ENCODE peak calls at places on chromosomes 11 and 22, in seven cellular contexts. One of them, this sample, is unnamed.

GRCh38 chr22:42581762-42582716 is 28.3 kb downstream of the SERHL2 start:
- DNase-seq in HCT116: peak
- DNase-seq in endothelial cell: peak
- DNase-seq in GM12891: peak
- DNase-seq in cardiac fibroblast: peak
- DNase-seq in stimulated activated CD8-positive, alpha-beta memory T cell treated with anti-CD3 and anti-CD28 coated beads, Interleukin-7, amount 100 ng/mL, for 1 hour: peak
- DNase-seq in HS-27A: peak
- DNase-seq in this sample: peak

GRCh38 chr11:134691985-134692384 is 279.9 kb upstream of the B3GAT1 start:
- DNase-seq in HCT116: no peak
- DNase-seq in endothelial cell: no peak
- DNase-seq in GM12891: no peak
- DNase-seq in cardiac fibroblast: no peak
- DNase-seq in stimulated activated CD8-positive, alpha-beta memory T cell treated with anti-CD3 and anti-CD28 coated beads, Interleukin-7, amount 100 ng/mL, for 1 hour: no peak
- DNase-seq in HS-27A: no peak
- DNase-seq in this sample: no peak

GRCh38 chr11:46338988-46339666 is 8.1 kb upstream of the DGKZ start:
- DNase-seq in HCT116: no peak
- DNase-seq in endothelial cell: no peak
- DNase-seq in GM12891: no peak
- DNase-seq in cardiac fibroblast: no peak
- DNase-seq in stimulated activated CD8-positive, alpha-beta memory T cell treated with anti-CD3 and anti-CD28 coated beads, Interleukin-7, amount 100 ng/mL, for 1 hour: no peak
- DNase-seq in HS-27A: no peak
- DNase-seq in this sample: no peak

GRCh38 chr11:4839851-4840549 is 9.0 kb downstream of the OR51S1 start:
- DNase-seq in HCT116: no peak
- DNase-seq in endothelial cell: no peak
- DNase-seq in GM12891: no peak
- DNase-seq in cardiac fibroblast: no peak
- DNase-seq in stimulated activated CD8-positive, alpha-beta memory T cell treated with anti-CD3 and anti-CD28 coated beads, Interleukin-7, amount 100 ng/mL, for 1 hour: no peak
- DNase-seq in HS-27A: no peak
- DNase-seq in this sample: no peak

GRCh38 chr11:67126986-67127385 is 7.9 kb downstream of the KDM2A start:
- DNase-seq in HCT116: no peak
- DNase-seq in endothelial cell: no peak
- DNase-seq in GM12891: no peak
- DNase-seq in cardiac fibroblast: no peak
- DNase-seq in stimulated activated CD8-positive, alpha-beta memory T cell treated with anti-CD3 and anti-CD28 coated beads, Interleukin-7, amount 100 ng/mL, for 1 hour: no peak
- DNase-seq in HS-27A: no peak
- DNase-seq in this sample: no peak

GRCh38 chr11:2816941-2817421 is 68.6 kb downstream of the CDKN1C start:
- DNase-seq in HCT116: no peak
- DNase-seq in endothelial cell: no peak
- DNase-seq in GM12891: no peak
- DNase-seq in cardiac fibroblast: peak
- DNase-seq in stimulated activated CD8-positive, alpha-beta memory T cell treated with anti-CD3 and anti-CD28 coated beads, Interleukin-7, amount 100 ng/mL, for 1 hour: no peak
- DNase-seq in HS-27A: no peak
- DNase-seq in this sample: no peak

GRCh38 chr11:67275606-67276409 is 9.5 kb downstream of the GRK2 start:
- DNase-seq in HCT116: no peak
- DNase-seq in endothelial cell: no peak
- DNase-seq in GM12891: no peak
- DNase-seq in cardiac fibroblast: no peak
- DNase-seq in stimulated activated CD8-positive, alpha-beta memory T cell treated with anti-CD3 and anti-CD28 coated beads, Interleukin-7, amount 100 ng/mL, for 1 hour: no peak
- DNase-seq in HS-27A: no peak
- DNase-seq in this sample: no peak

GRCh38 chr11:57568330-57568766 is 876 bp upstream of the UBE2L6 start:
- DNase-seq in HCT116: peak
- DNase-seq in endothelial cell: no peak
- DNase-seq in GM12891: no peak
- DNase-seq in cardiac fibroblast: peak
- DNase-seq in stimulated activated CD8-positive, alpha-beta memory T cell treated with anti-CD3 and anti-CD28 coated beads, Interleukin-7, amount 100 ng/mL, for 1 hour: peak
- DNase-seq in HS-27A: peak
- DNase-seq in this sample: no peak

GRCh38 chr11:27551127-27551526 is 44.6 kb upstream of the LIN7C start:
- DNase-seq in HCT116: no peak
- DNase-seq in endothelial cell: no peak
- DNase-seq in GM12891: no peak
- DNase-seq in cardiac fibroblast: no peak
- DNase-seq in stimulated activated CD8-positive, alpha-beta memory T cell treated with anti-CD3 and anti-CD28 coated beads, Interleukin-7, amount 100 ng/mL, for 1 hour: no peak
- DNase-seq in HS-27A: no peak
- DNase-seq in this sample: no peak

GRCh38 chr11:8103909-8104308 is 22.9 kb downstream of the TUB start:
- DNase-seq in HCT116: no peak
- DNase-seq in endothelial cell: no peak
- DNase-seq in GM12891: no peak
- DNase-seq in cardiac fibroblast: no peak
- DNase-seq in stimulated activated CD8-positive, alpha-beta memory T cell treated with anti-CD3 and anti-CD28 coated beads, Interleukin-7, amount 100 ng/mL, for 1 hour: no peak
- DNase-seq in HS-27A: no peak
- DNase-seq in this sample: no peak

GRCh38 chr11:130413383-130414106 is 14.9 kb downstream of the ADAMTS8 start:
- DNase-seq in HCT116: no peak
- DNase-seq in endothelial cell: no peak
- DNase-seq in GM12891: no peak
- DNase-seq in cardiac fibroblast: peak
- DNase-seq in stimulated activated CD8-positive, alpha-beta memory T cell treated with anti-CD3 and anti-CD28 coated beads, Interleukin-7, amount 100 ng/mL, for 1 hour: no peak
- DNase-seq in HS-27A: no peak
- DNase-seq in this sample: no peak

GRCh38 chr11:13169709-13170108 is 107.9 kb upstream of the BMAL1 start:
- DNase-seq in HCT116: peak
- DNase-seq in endothelial cell: no peak
- DNase-seq in GM12891: no peak
- DNase-seq in cardiac fibroblast: peak
- DNase-seq in stimulated activated CD8-positive, alpha-beta memory T cell treated with anti-CD3 and anti-CD28 coated beads, Interleukin-7, amount 100 ng/mL, for 1 hour: no peak
- DNase-seq in HS-27A: peak
- DNase-seq in this sample: no peak

GRCh38 chr11:116229581-116229980 is 543.2 kb downstream of the BUD13 start:
- DNase-seq in HCT116: no peak
- DNase-seq in endothelial cell: no peak
- DNase-seq in GM12891: no peak
- DNase-seq in cardiac fibroblast: no peak
- DNase-seq in stimulated activated CD8-positive, alpha-beta memory T cell treated with anti-CD3 and anti-CD28 coated beads, Interleukin-7, amount 100 ng/mL, for 1 hour: no peak
- DNase-seq in HS-27A: no peak
- DNase-seq in this sample: no peak

GRCh38 chr11:12845739-12846358 is 163.3 kb upstream of the RASSF10 start:
- DNase-seq in HCT116: no peak
- DNase-seq in endothelial cell: no peak
- DNase-seq in GM12891: no peak
- DNase-seq in cardiac fibroblast: no peak
- DNase-seq in stimulated activated CD8-positive, alpha-beta memory T cell treated with anti-CD3 and anti-CD28 coated beads, Interleukin-7, amount 100 ng/mL, for 1 hour: no peak
- DNase-seq in HS-27A: no peak
- DNase-seq in this sample: peak

GRCh38 chr22:45007946-45008852 is 1.6 kb downstream of the PHF21B start:
- DNase-seq in HCT116: no peak
- DNase-seq in endothelial cell: peak
- DNase-seq in GM12891: no peak
- DNase-seq in cardiac fibroblast: peak
- DNase-seq in stimulated activated CD8-positive, alpha-beta memory T cell treated with anti-CD3 and anti-CD28 coated beads, Interleukin-7, amount 100 ng/mL, for 1 hour: no peak
- DNase-seq in HS-27A: no peak
- DNase-seq in this sample: peak

GRCh38 chr11:65303542-65303941 is 11.1 kb upstream of the CDC42EP2 start:
- DNase-seq in HCT116: no peak
- DNase-seq in endothelial cell: no peak
- DNase-seq in GM12891: no peak
- DNase-seq in cardiac fibroblast: no peak
- DNase-seq in stimulated activated CD8-positive, alpha-beta memory T cell treated with anti-CD3 and anti-CD28 coated beads, Interleukin-7, amount 100 ng/mL, for 1 hour: no peak
- DNase-seq in HS-27A: no peak
- DNase-seq in this sample: no peak

GRCh38 chr11:71198141-71198822 is 54.1 kb downstream of the SHANK2 start:
- DNase-seq in HCT116: no peak
- DNase-seq in endothelial cell: no peak
- DNase-seq in GM12891: no peak
- DNase-seq in cardiac fibroblast: no peak
- DNase-seq in stimulated activated CD8-positive, alpha-beta memory T cell treated with anti-CD3 and anti-CD28 coated beads, Interleukin-7, amount 100 ng/mL, for 1 hour: no peak
- DNase-seq in HS-27A: no peak
- DNase-seq in this sample: no peak

GRCh38 chr11:35357893-35358292 is 61.5 kb downstream of the SLC1A2 start:
- DNase-seq in HCT116: no peak
- DNase-seq in endothelial cell: no peak
- DNase-seq in GM12891: no peak
- DNase-seq in cardiac fibroblast: peak
- DNase-seq in stimulated activated CD8-positive, alpha-beta memory T cell treated with anti-CD3 and anti-CD28 coated beads, Interleukin-7, amount 100 ng/mL, for 1 hour: no peak
- DNase-seq in HS-27A: no peak
- DNase-seq in this sample: no peak

GRCh38 chr11:96341237-96342130 is 1.5 kb downstream of the MAML2 start:
- DNase-seq in HCT116: no peak
- DNase-seq in endothelial cell: peak
- DNase-seq in GM12891: peak
- DNase-seq in cardiac fibroblast: peak
- DNase-seq in stimulated activated CD8-positive, alpha-beta memory T cell treated with anti-CD3 and anti-CD28 coated beads, Interleukin-7, amount 100 ng/mL, for 1 hour: peak
- DNase-seq in HS-27A: no peak
- DNase-seq in this sample: peak

GRCh38 chr22:46297151-46297819 is 615 bp downstream of the GTSE1 start:
- DNase-seq in HCT116: no peak
- DNase-seq in endothelial cell: peak
- DNase-seq in GM12891: no peak
- DNase-seq in cardiac fibroblast: peak
- DNase-seq in stimulated activated CD8-positive, alpha-beta memory T cell treated with anti-CD3 and anti-CD28 coated beads, Interleukin-7, amount 100 ng/mL, for 1 hour: no peak
- DNase-seq in HS-27A: no peak
- DNase-seq in this sample: peak

GRCh38 chr11:27754035-27755017 is 54.1 kb upstream of the BDNF start:
- DNase-seq in HCT116: no peak
- DNase-seq in endothelial cell: no peak
- DNase-seq in GM12891: no peak
- DNase-seq in cardiac fibroblast: peak
- DNase-seq in stimulated activated CD8-positive, alpha-beta memory T cell treated with anti-CD3 and anti-CD28 coated beads, Interleukin-7, amount 100 ng/mL, for 1 hour: no peak
- DNase-seq in HS-27A: peak
- DNase-seq in this sample: no peak

GRCh38 chr11:61923166-61924015 is 6.0 kb upstream of the RAB3IL1 start:
- DNase-seq in HCT116: no peak
- DNase-seq in endothelial cell: no peak
- DNase-seq in GM12891: no peak
- DNase-seq in cardiac fibroblast: peak
- DNase-seq in stimulated activated CD8-positive, alpha-beta memory T cell treated with anti-CD3 and anti-CD28 coated beads, Interleukin-7, amount 100 ng/mL, for 1 hour: no peak
- DNase-seq in HS-27A: no peak
- DNase-seq in this sample: peak

GRCh38 chr11:113401718-113402117 is 14.1 kb downstream of the ANKK1 start:
- DNase-seq in HCT116: peak
- DNase-seq in endothelial cell: no peak
- DNase-seq in GM12891: no peak
- DNase-seq in cardiac fibroblast: no peak
- DNase-seq in stimulated activated CD8-positive, alpha-beta memory T cell treated with anti-CD3 and anti-CD28 coated beads, Interleukin-7, amount 100 ng/mL, for 1 hour: no peak
- DNase-seq in HS-27A: peak
- DNase-seq in this sample: no peak

GRCh38 chr11:76655466-76656086 is 15.0 kb downstream of the LRRC32 start:
- DNase-seq in HCT116: no peak
- DNase-seq in endothelial cell: no peak
- DNase-seq in GM12891: no peak
- DNase-seq in cardiac fibroblast: no peak
- DNase-seq in stimulated activated CD8-positive, alpha-beta memory T cell treated with anti-CD3 and anti-CD28 coated beads, Interleukin-7, amount 100 ng/mL, for 1 hour: no peak
- DNase-seq in HS-27A: no peak
- DNase-seq in this sample: no peak

GRCh38 chr11:5367461-5368074 is 16.0 kb upstream of the OR51M1 start:
- DNase-seq in HCT116: no peak
- DNase-seq in endothelial cell: no peak
- DNase-seq in GM12891: no peak
- DNase-seq in cardiac fibroblast: peak
- DNase-seq in stimulated activated CD8-positive, alpha-beta memory T cell treated with anti-CD3 and anti-CD28 coated beads, Interleukin-7, amount 100 ng/mL, for 1 hour: no peak
- DNase-seq in HS-27A: no peak
- DNase-seq in this sample: no peak